ENCODE peak calls at places on chromosomes 16 and 17, in ten cellular contexts. T is transverse colon, W is A549, L is gastrocnemius medialis, U is vagina, G is IMR-90, Z is stomach, C is body of pancreas, N is tibial nerve, S is heart left ventricle. Y is an unnamed sample.

GRCh38 chr17:68196394-68197090 is 51.3 kb upstream of the AMZ2 start:
- DNase-seq in T (no peak), W (no peak), L (no peak), U (no peak), G (no peak), Z (no peak), C (no peak), N (no peak), S (no peak), Y (no peak)

GRCh38 chr17:17494499-17495447 is 1.4 kb downstream of the RASD1 start:
- DNase-seq in T (peak), W (no peak), L (peak), U (no peak), G (peak), Z (peak), C (peak), N (no peak), S (peak), Y (no peak)

GRCh38 chr17:72273301-72274056 is 152.7 kb downstream of the SOX9 start:
- DNase-seq in T (no peak), W (no peak), L (no peak), U (no peak), G (peak), Z (no peak), C (no peak), N (no peak), S (no peak), Y (no peak)

GRCh38 chr17:30226878-30227277 is 8.6 kb downstream of the SLC6A4 start:
- DNase-seq in T (no peak), W (no peak), L (no peak), U (no peak), G (no peak), Z (no peak), C (no peak), N (no peak), S (no peak), Y (no peak)

GRCh38 chr17:75970011-75970523 is 8.9 kb downstream of the ACOX1 start:
- DNase-seq in T (no peak), W (peak), L (no peak), U (no peak), G (peak), Z (no peak), C (no peak), N (no peak), S (no peak), Y (no peak)

GRCh38 chr17:27633312-27634025 is 2.5 kb downstream of the LGALS9 start:
- DNase-seq in T (peak), W (no peak), L (peak), U (no peak), G (peak), Z (no peak), C (peak), N (no peak), S (peak), Y (no peak)

GRCh38 chr17:19386276-19386863 is 620 bp downstream of the MFAP4 start:
- DNase-seq in T (peak), W (peak), L (peak), U (no peak), G (peak), Z (peak), C (peak), N (peak), S (peak), Y (peak)

GRCh38 chr17:58587713-58588117 is 73.3 kb upstream of the MTMR4 start:
- DNase-seq in T (peak), W (peak), L (no peak), U (no peak), G (peak), Z (peak), C (peak), N (no peak), S (peak), Y (peak)

GRCh38 chr16:86495357-86495701 is 15.0 kb upstream of the FOXF1 start:
- DNase-seq in T (no peak), W (no peak), L (no peak), U (no peak), G (no peak), Z (no peak), C (no peak), N (no peak), S (no peak), Y (no peak)

GRCh38 chr17:62727916-62728672 is 80.0 kb downstream of the MARCHF10 start:
- DNase-seq in T (no peak), W (peak), L (no peak), U (no peak), G (no peak), Z (no peak), C (no peak), N (no peak), S (no peak), Y (no peak)

GRCh38 chr16:81901483-81901882 is 109.8 kb downstream of the SDR42E1 start:
- DNase-seq in T (no peak), W (no peak), L (no peak), U (no peak), G (no peak), Z (peak), C (no peak), N (no peak), S (no peak), Y (no peak)

GRCh38 chr16:31880322-31880979 is 6.8 kb downstream of the ZNF267 start:
- DNase-seq in T (no peak), W (no peak), L (no peak), U (no peak), G (peak), Z (no peak), C (peak), N (no peak), S (no peak), Y (peak)

GRCh38 chr17:600576-601301 is 113.9 kb downstream of the VPS53 start:
- DNase-seq in T (peak), W (no peak), L (no peak), U (no peak), G (peak), Z (no peak), C (no peak), N (no peak), S (no peak), Y (no peak)

GRCh38 chr16:52861614-52862022 is 191.1 kb downstream of the CHD9NB start:
- DNase-seq in T (peak), W (peak), L (no peak), U (no peak), G (no peak), Z (no peak), C (no peak), N (no peak), S (no peak), Y (no peak)

GRCh38 chr17:14793237-14793636 is 471.9 kb downstream of the PMP22 start:
- DNase-seq in T (no peak), W (no peak), L (no peak), U (no peak), G (peak), Z (no peak), C (no peak), N (no peak), S (no peak), Y (no peak)

GRCh38 chr17:41822216-41823140 is 9.7 kb downstream of the FKBP10 start:
- DNase-seq in T (no peak), W (no peak), L (no peak), U (no peak), G (no peak), Z (no peak), C (no peak), N (no peak), S (no peak), Y (no peak)

GRCh38 chr17:71260366-71260765 is 860.5 kb upstream of the SOX9 start:
- DNase-seq in T (no peak), W (no peak), L (no peak), U (no peak), G (peak), Z (no peak), C (no peak), N (no peak), S (no peak), Y (no peak)

GRCh38 chr17:48997103-48997826 is at the start of gene IGF2BP1:
- DNase-seq in T (no peak), W (peak), L (no peak), U (no peak), G (peak), Z (no peak), C (no peak), N (no peak), S (no peak), Y (no peak)

GRCh38 chr16:85017151-85017550 is 5.8 kb upstream of the ZDHHC7 start:
- DNase-seq in T (no peak), W (no peak), L (no peak), U (no peak), G (peak), Z (no peak), C (no peak), N (no peak), S (peak), Y (no peak)

GRCh38 chr16:6667393-6667792 is 665.3 kb upstream of the RBFOX1 start:
- DNase-seq in T (no peak), W (no peak), L (no peak), U (no peak), G (no peak), Z (no peak), C (no peak), N (no peak), S (no peak), Y (no peak)

GRCh38 chr17:78575899-78576298 is 1.3 kb downstream of the DNAH17 start:
- DNase-seq in T (no peak), W (no peak), L (no peak), U (no peak), G (no peak), Z (no peak), C (no peak), N (no peak), S (no peak), Y (no peak)

GRCh38 chr17:77831497-77832179 is 126.9 kb upstream of the TNRC6C start:
- DNase-seq in T (no peak), W (no peak), L (no peak), U (no peak), G (peak), Z (no peak), C (no peak), N (no peak), S (no peak), Y (peak)

GRCh38 chr17:4199818-4200402 is 56.9 kb downstream of the CYB5D2 start:
- DNase-seq in T (no peak), W (peak), L (no peak), U (no peak), G (peak), Z (no peak), C (peak), N (no peak), S (no peak), Y (peak)

GRCh38 chr17:58317421-58318064 is 11.1 kb downstream of the TSPOAP1 start:
- DNase-seq in T (peak), W (peak), L (no peak), U (no peak), G (peak), Z (peak), C (peak), N (no peak), S (peak), Y (peak)

GRCh38 chr17:19492140-19492539 is 41.5 kb upstream of the SLC47A1 start:
- DNase-seq in T (no peak), W (no peak), L (no peak), U (no peak), G (no peak), Z (no peak), C (no peak), N (no peak), S (no peak), Y (no peak)

GRCh38 chr17:39963826-39964225 is 1.0 kb downstream of the GSDMA start:
- DNase-seq in T (no peak), W (no peak), L (no peak), U (no peak), G (no peak), Z (no peak), C (no peak), N (no peak), S (no peak), Y (no peak)

GRCh38 chr17:17535957-17536356 is 39.8 kb upstream of the RASD1 start:
- DNase-seq in T (peak), W (peak), L (peak), U (no peak), G (peak), Z (peak), C (peak), N (no peak), S (peak), Y (no peak)

GRCh38 chr17:13269196-13269595 is 251.4 kb upstream of the ELAC2 start:
- DNase-seq in T (no peak), W (no peak), L (no peak), U (no peak), G (no peak), Z (no peak), C (no peak), N (no peak), S (no peak), Y (no peak)

GRCh38 chr17:73929860-73930430 is 273.5 kb upstream of the RPL38 start:
- DNase-seq in T (no peak), W (no peak), L (no peak), U (peak), G (no peak), Z (no peak), C (no peak), N (no peak), S (no peak), Y (no peak)

GRCh38 chr17:41873559-41874292 is 8.5 kb upstream of the KLHL11 start:
- DNase-seq in T (no peak), W (no peak), L (no peak), U (no peak), G (no peak), Z (no peak), C (no peak), N (no peak), S (no peak), Y (no peak)

GRCh38 chr17:82216301-82217119 is 3.9 kb upstream of the CCDC57 start:
- DNase-seq in T (peak), W (peak), L (no peak), U (no peak), G (peak), Z (peak), C (peak), N (no peak), S (peak), Y (peak)

GRCh38 chr17:42155614-42156045 is 841 bp upstream of the RAB5C start:
- DNase-seq in T (no peak), W (no peak), L (no peak), U (no peak), G (no peak), Z (no peak), C (no peak), N (no peak), S (no peak), Y (no peak)

GRCh38 chr16:46859719-46860152 is 24.4 kb upstream of the GPT2 start:
- DNase-seq in T (peak), W (peak), L (no peak), U (no peak), G (peak), Z (peak), C (no peak), N (no peak), S (no peak), Y (peak)

GRCh38 chr16:22023505-22023904 is 15.6 kb downstream of the MOSMO start:
- DNase-seq in T (no peak), W (no peak), L (no peak), U (no peak), G (no peak), Z (no peak), C (no peak), N (no peak), S (no peak), Y (no peak)

GRCh38 chr16:10976663-10977062 is 32.3 kb downstream of the CLEC16A start:
- DNase-seq in T (no peak), W (no peak), L (no peak), U (no peak), G (no peak), Z (no peak), C (no peak), N (no peak), S (no peak), Y (no peak)

GRCh38 chr17:75442168-75443103 is 14.0 kb upstream of the TMEM94 start:
- DNase-seq in T (no peak), W (peak), L (no peak), U (no peak), G (no peak), Z (no peak), C (no peak), N (no peak), S (peak), Y (no peak)

GRCh38 chr16:70391881-70392481 is 45.3 kb downstream of the DDX19A start:
- DNase-seq in T (no peak), W (peak), L (peak), U (no peak), G (peak), Z (no peak), C (no peak), N (peak), S (peak), Y (peak)

GRCh38 chr17:65749479-65749878 is 188.0 kb upstream of the AXIN2 start:
- DNase-seq in T (no peak), W (peak), L (no peak), U (no peak), G (peak), Z (no peak), C (no peak), N (no peak), S (no peak), Y (peak)

GRCh38 chr16:72961115-72961832 is 86.7 kb downstream of the ZFHX3 start:
- DNase-seq in T (no peak), W (no peak), L (peak), U (no peak), G (peak), Z (no peak), C (no peak), N (no peak), S (no peak), Y (no peak)

GRCh38 chr17:61399131-61400057 is at the start of gene TBX2:
- DNase-seq in T (peak), W (peak), L (peak), U (no peak), G (peak), Z (peak), C (peak), N (peak), S (peak), Y (peak)
- TF ChIP-seq POLR2A in T (no peak), W (peak), L (no peak), U (peak), G (peak), Z (no peak), C (no peak), N (peak), S (peak), Y (peak)

DNA sequence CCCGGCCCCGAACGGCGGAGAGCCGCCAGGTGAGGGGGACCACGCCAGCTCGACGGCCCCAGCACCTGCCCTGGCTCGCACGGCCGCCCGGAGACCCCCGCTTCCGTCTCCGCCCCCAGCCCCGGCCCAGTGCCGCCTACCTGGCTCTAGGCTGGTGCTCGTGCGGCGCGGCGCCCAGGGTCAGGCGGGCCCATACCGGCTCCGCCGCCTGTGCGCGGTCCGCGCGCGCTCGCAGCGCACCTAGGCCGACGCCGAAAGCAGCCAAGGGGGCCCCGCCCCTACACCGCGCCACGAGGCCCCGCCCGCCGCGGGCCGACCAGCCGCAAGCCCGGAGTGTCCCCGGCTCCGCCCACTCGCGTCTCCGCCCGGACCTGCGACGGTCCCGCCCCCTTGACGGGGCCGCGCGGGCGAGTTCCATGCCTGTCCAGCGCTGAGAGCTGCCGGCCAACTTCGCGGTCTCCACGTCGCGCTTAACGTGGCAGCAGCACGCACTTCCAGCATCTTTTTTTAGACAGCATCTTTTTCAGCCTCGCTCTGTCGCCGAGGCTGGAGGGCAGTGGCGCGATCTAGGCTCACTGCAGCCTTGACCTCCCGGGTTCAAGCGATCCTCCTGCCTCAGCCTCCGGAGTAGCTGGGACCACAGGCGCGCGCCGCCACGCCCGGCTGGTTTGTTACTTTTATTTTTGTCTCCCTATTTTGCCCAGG is at the start of gene SLC25A39:
- DNase-seq in T (peak), W (peak), L (peak), U (no peak), G (peak), Z (peak), C (peak), N (peak), S (peak), Y (no peak)
- TF ChIP-seq POLR2A in T (peak), W (peak), L (peak), U (peak), G (peak), Z (no peak), C (peak), N (peak), S (peak), Y (peak)

GRCh38 chr17:8360260-8360659 is 16.2 kb downstream of the KRABD2 start:
- DNase-seq in T (no peak), W (no peak), L (no peak), U (no peak), G (no peak), Z (no peak), C (no peak), N (no peak), S (no peak), Y (no peak)

GRCh38 chr17:8357910-8358309 is 18.3 kb downstream of the ODF4 start:
- DNase-seq in T (no peak), W (no peak), L (no peak), U (no peak), G (no peak), Z (no peak), C (no peak), N (no peak), S (no peak), Y (no peak)

GRCh38 chr17:8359769-8360168 is 16.7 kb downstream of the KRABD2 start:
- DNase-seq in T (no peak), W (no peak), L (no peak), U (no peak), G (peak), Z (no peak), C (no peak), N (no peak), S (no peak), Y (no peak)

GRCh38 chr17:8362651-8363332 is 13.7 kb downstream of the KRABD2 start:
- DNase-seq in T (no peak), W (no peak), L (no peak), U (no peak), G (peak), Z (no peak), C (no peak), N (no peak), S (no peak), Y (no peak)

GRCh38 chr17:8360751-8361150 is 15.8 kb downstream of the KRABD2 start:
- DNase-seq in T (no peak), W (no peak), L (no peak), U (no peak), G (no peak), Z (no peak), C (no peak), N (no peak), S (no peak), Y (no peak)
- TF ChIP-seq POLR2A in T (no peak), W (no peak), L (no peak), U (no peak), G (no peak), Z (no peak), C (no peak), N (no peak), S (no peak), Y (no peak)

GRCh38 chr17:59848385-59848668 is 44.4 kb downstream of the TUBD1 start:
- DNase-seq in T (no peak), W (no peak), L (no peak), U (no peak), G (no peak), Z (peak), C (peak), N (no peak), S (no peak), Y (no peak)

GRCh38 chr17:59846391-59847165 is 46.2 kb downstream of the TUBD1 start:
- DNase-seq in T (peak), W (peak), L (peak), U (no peak), G (peak), Z (peak), C (peak), N (no peak), S (peak), Y (no peak)

GRCh38 chr17:59842901-59843652 is 49.7 kb downstream of the TUBD1 start:
- DNase-seq in T (peak), W (peak), L (no peak), U (no peak), G (peak), Z (peak), C (peak), N (no peak), S (no peak), Y (no peak)

GRCh38 chr17:59844884-59845594 is 47.7 kb downstream of the TUBD1 start:
- DNase-seq in T (no peak), W (peak), L (no peak), U (no peak), G (peak), Z (no peak), C (no peak), N (no peak), S (no peak), Y (no peak)

DNA sequence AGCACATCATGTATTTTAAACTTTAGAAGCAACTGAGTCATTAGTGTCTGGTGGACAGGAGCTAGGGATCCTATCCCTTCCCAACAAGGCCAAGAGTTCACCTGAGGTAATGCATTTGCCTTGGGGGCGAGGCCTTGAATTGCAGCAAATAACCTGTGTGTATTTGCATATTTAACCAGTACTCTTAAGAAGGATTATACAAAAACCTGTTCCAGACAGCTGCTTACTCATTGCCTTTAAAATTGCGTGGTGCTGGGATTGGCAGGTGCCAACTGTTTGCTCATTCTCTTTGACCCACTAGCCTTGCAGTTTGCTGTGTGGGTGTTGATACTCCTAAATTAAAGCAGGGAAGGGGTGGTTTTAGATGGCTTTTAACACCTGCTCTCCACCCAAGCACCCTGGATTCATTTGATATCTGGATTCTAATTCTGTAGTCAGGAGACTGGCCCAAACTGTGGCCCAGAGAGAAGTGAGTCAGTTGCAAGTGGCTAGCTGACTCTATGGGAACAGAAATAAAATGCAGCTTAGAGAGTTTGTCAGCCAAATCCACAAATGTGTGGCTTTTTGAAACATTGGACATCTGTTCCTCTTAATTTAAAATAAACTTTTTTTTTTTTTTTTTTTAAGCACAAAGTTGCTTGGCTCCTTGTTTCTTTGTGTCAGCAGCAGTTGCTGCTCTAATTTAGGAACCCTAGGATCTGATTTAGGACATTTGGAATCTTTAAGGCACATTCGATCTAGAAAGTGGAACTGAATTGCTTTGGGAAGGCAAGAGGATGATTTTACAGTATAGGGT is 47.0 kb downstream of the TUBD1 start:
- DNase-seq in T (peak), W (peak), L (peak), U (no peak), G (peak), Z (peak), C (peak), N (no peak), S (no peak), Y (no peak)
- TF ChIP-seq POLR2A in T (peak), W (no peak), L (no peak), U (no peak), G (peak), Z (no peak), C (no peak), N (no peak), S (no peak), Y (peak)